ENCODE peak calls at places on chromosomes 11 and 22, in six cellular contexts. One of them, this sample, is unnamed.

GRCh38 chr11:10405858-10406592 is 49.0 kb upstream of the AMPD3 start:
- DNase-seq in CD8-positive, alpha-beta T cell: no peak
- DNase-seq in IMR-90: peak; percentile 92
- DNase-seq in cardiac muscle cell: peak; percentile 89
- DNase-seq in A549: peak; percentile 90
- DNase-seq in mucosa of descending colon: peak; percentile 70
- DNase-seq in this sample: peak; percentile 97

GRCh38 chr22:37312549-37313183 is 30.4 kb downstream of the CYTH4 start:
- DNase-seq in CD8-positive, alpha-beta T cell: no peak
- DNase-seq in IMR-90: no peak
- DNase-seq in cardiac muscle cell: no peak
- DNase-seq in A549: no peak
- DNase-seq in mucosa of descending colon: no peak
- DNase-seq in this sample: no peak

GRCh38 chr11:85813721-85814120 is 2.8 kb upstream of the SYTL2 start:
- DNase-seq in CD8-positive, alpha-beta T cell: no peak
- DNase-seq in IMR-90: no peak
- DNase-seq in cardiac muscle cell: no peak
- DNase-seq in A549: no peak
- DNase-seq in mucosa of descending colon: peak; percentile 82
- DNase-seq in this sample: no peak

GRCh38 chr11:63920126-63920869 is 3.3 kb upstream of the RCOR2 start:
- DNase-seq in CD8-positive, alpha-beta T cell: no peak
- DNase-seq in IMR-90: no peak
- DNase-seq in cardiac muscle cell: peak; percentile 80
- DNase-seq in A549: no peak
- DNase-seq in mucosa of descending colon: peak; percentile 85
- DNase-seq in this sample: no peak

GRCh38 chr11:120134106-120134930 is 3.6 kb downstream of the TRIM29 start:
- DNase-seq in CD8-positive, alpha-beta T cell: no peak
- DNase-seq in IMR-90: no peak
- DNase-seq in cardiac muscle cell: no peak
- DNase-seq in A549: no peak
- DNase-seq in mucosa of descending colon: peak; percentile 0
- DNase-seq in this sample: no peak

GRCh38 chr22:45246060-45246985 is 5.6 kb upstream of the KIAA0930 start:
- DNase-seq in CD8-positive, alpha-beta T cell: no peak
- DNase-seq in IMR-90: peak; percentile 99
- DNase-seq in cardiac muscle cell: no peak
- DNase-seq in A549: peak; percentile 97
- DNase-seq in mucosa of descending colon: peak; percentile 82
- DNase-seq in this sample: peak; percentile 90

GRCh38 chr22:33578752-33579151 is 341.5 kb downstream of the LARGE1 start:
- DNase-seq in CD8-positive, alpha-beta T cell: no peak
- DNase-seq in IMR-90: no peak
- DNase-seq in cardiac muscle cell: no peak
- DNase-seq in A549: no peak
- DNase-seq in mucosa of descending colon: no peak
- DNase-seq in this sample: no peak

GRCh38 chr11:115942043-115942442 is 437.8 kb upstream of the CADM1 start:
- DNase-seq in CD8-positive, alpha-beta T cell: no peak
- DNase-seq in IMR-90: no peak
- DNase-seq in cardiac muscle cell: no peak
- DNase-seq in A549: no peak
- DNase-seq in mucosa of descending colon: no peak
- DNase-seq in this sample: no peak

GRCh38 chr11:792873-793272 is 3.0 kb upstream of the CEND1 start:
- DNase-seq in CD8-positive, alpha-beta T cell: no peak
- DNase-seq in IMR-90: no peak
- DNase-seq in cardiac muscle cell: no peak
- DNase-seq in A549: no peak
- DNase-seq in mucosa of descending colon: no peak
- DNase-seq in this sample: no peak

GRCh38 chr11:66718320-66718971 is 10.6 kb downstream of the SPTBN2 start:
- DNase-seq in CD8-positive, alpha-beta T cell: no peak
- DNase-seq in IMR-90: no peak
- DNase-seq in cardiac muscle cell: peak; percentile 38
- DNase-seq in A549: no peak
- DNase-seq in mucosa of descending colon: peak; percentile 73
- DNase-seq in this sample: no peak

GRCh38 chr22:41820447-41820846 is 12.5 kb upstream of the SREBF2 start:
- DNase-seq in CD8-positive, alpha-beta T cell: no peak
- DNase-seq in IMR-90: no peak
- DNase-seq in cardiac muscle cell: no peak
- DNase-seq in A549: no peak
- DNase-seq in mucosa of descending colon: no peak
- DNase-seq in this sample: no peak

GRCh38 chr11:64990222-64990918 is 6.4 kb downstream of the BATF2 start:
- DNase-seq in CD8-positive, alpha-beta T cell: no peak
- DNase-seq in IMR-90: no peak
- DNase-seq in cardiac muscle cell: no peak
- DNase-seq in A549: no peak
- DNase-seq in mucosa of descending colon: no peak
- DNase-seq in this sample: no peak

GRCh38 chr11:119907934-119908760 is 179.1 kb upstream of the NECTIN1 start:
- DNase-seq in CD8-positive, alpha-beta T cell: no peak
- DNase-seq in IMR-90: no peak
- DNase-seq in cardiac muscle cell: no peak
- DNase-seq in A549: no peak
- DNase-seq in mucosa of descending colon: peak; percentile 50
- DNase-seq in this sample: no peak

GRCh38 chr11:103871923-103872551 is 164.4 kb upstream of the DDI1 start:
- DNase-seq in CD8-positive, alpha-beta T cell: no peak
- DNase-seq in IMR-90: no peak
- DNase-seq in cardiac muscle cell: no peak
- DNase-seq in A549: no peak
- DNase-seq in mucosa of descending colon: no peak
- DNase-seq in this sample: no peak

DNA sequence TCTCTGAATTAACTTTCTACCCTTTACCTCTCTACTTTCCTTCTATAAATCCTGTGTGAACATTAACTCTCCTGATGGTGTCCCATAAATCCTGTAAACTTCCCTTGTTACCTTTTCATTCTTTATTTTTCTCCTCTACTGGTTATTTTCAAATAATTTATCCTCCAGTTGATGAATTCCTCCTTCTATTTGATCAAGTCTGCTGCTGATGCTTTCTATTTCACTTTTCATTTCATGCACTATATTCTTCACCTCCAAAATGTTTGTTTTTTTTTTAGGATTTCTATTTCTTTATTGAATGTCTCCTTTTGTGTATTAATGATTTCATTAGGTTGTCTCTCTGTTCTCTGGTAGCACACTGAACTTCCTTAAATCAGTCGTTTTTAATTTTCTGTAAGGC is 68.6 kb downstream of the KCNQ1OT1 start:
- DNase-seq in CD8-positive, alpha-beta T cell: no peak
- DNase-seq in IMR-90: no peak
- DNase-seq in cardiac muscle cell: no peak
- DNase-seq in A549: no peak
- DNase-seq in mucosa of descending colon: no peak
- DNase-seq in this sample: no peak
- H3K9me3 ChIP-seq in CD8-positive, alpha-beta T cell: peaks cover 16% of the 10 kb centered on the region
- H3K9me3 ChIP-seq in IMR-90: peaks cover 30% of the 10 kb centered on the region
- H3K9me3 ChIP-seq in cardiac muscle cell: no peaks in the 10 kb centered on the region
- H3K9me3 ChIP-seq in A549: peaks cover 78% of the 10 kb centered on the region
- H3K9me3 ChIP-seq in mucosa of descending colon: peaks cover 50% of the 10 kb centered on the region
- H3K9me3 ChIP-seq in this sample: peaks cover 77% of the 10 kb centered on the region

DNA sequence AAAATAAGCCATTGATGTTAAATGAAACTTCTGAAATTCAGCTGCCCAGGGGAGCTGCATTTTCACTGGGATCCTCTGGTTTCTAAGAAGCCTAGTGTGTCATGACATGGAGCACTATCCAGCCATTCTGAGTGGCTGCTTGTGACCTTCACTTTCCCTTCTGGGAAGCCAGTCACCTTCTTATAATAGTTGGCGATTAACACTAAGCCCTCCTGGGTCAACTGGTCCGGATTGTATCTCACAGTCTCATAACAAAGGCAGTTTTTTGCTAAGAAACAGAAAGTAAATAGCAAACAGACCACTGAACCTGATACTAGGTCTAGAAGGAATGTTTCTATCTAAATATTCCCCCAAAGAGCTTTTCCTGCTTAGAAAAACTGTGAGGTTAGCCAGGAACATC is 7.9 kb downstream of the CSRP3 start:
- DNase-seq in CD8-positive, alpha-beta T cell: no peak
- DNase-seq in IMR-90: no peak
- DNase-seq in cardiac muscle cell: no peak
- DNase-seq in A549: no peak
- DNase-seq in mucosa of descending colon: no peak
- DNase-seq in this sample: no peak
- H3K4me1 ChIP-seq in CD8-positive, alpha-beta T cell: no peaks in the 10 kb centered on the region
- H3K4me1 ChIP-seq in IMR-90: no peaks in the 10 kb centered on the region
- H3K4me1 ChIP-seq in cardiac muscle cell: peaks cover 42% of the 10 kb centered on the region
- H3K4me1 ChIP-seq in A549: no peaks in the 10 kb centered on the region
- H3K4me1 ChIP-seq in mucosa of descending colon: no peaks in the 10 kb centered on the region
- H3K4me1 ChIP-seq in this sample: no peaks in the 10 kb centered on the region

GRCh38 chr11:46631676-46632075 is 14.3 kb downstream of the ATG13 start:
- DNase-seq in CD8-positive, alpha-beta T cell: no peak
- DNase-seq in IMR-90: no peak
- DNase-seq in cardiac muscle cell: no peak
- DNase-seq in A549: no peak
- DNase-seq in mucosa of descending colon: no peak
- DNase-seq in this sample: no peak

GRCh38 chr11:46632502-46632901 is 15.1 kb downstream of the ATG13 start:
- DNase-seq in CD8-positive, alpha-beta T cell: no peak
- DNase-seq in IMR-90: no peak
- DNase-seq in cardiac muscle cell: no peak
- DNase-seq in A549: no peak
- DNase-seq in mucosa of descending colon: no peak
- DNase-seq in this sample: no peak

GRCh38 chr11:46635557-46636139 is 18.3 kb downstream of the ATG13 start:
- DNase-seq in CD8-positive, alpha-beta T cell: no peak
- DNase-seq in IMR-90: no peak
- DNase-seq in cardiac muscle cell: no peak
- DNase-seq in A549: no peak
- DNase-seq in mucosa of descending colon: no peak
- DNase-seq in this sample: no peak

GRCh38 chr11:46630237-46630636 is 12.9 kb downstream of the ATG13 start:
- DNase-seq in CD8-positive, alpha-beta T cell: no peak
- DNase-seq in IMR-90: no peak
- DNase-seq in cardiac muscle cell: no peak
- DNase-seq in A549: no peak
- DNase-seq in mucosa of descending colon: no peak
- DNase-seq in this sample: no peak

GRCh38 chr11:46633291-46634217 is 16.2 kb downstream of the ATG13 start:
- DNase-seq in CD8-positive, alpha-beta T cell: no peak
- DNase-seq in IMR-90: no peak
- DNase-seq in cardiac muscle cell: no peak
- DNase-seq in A549: no peak
- DNase-seq in mucosa of descending colon: no peak
- DNase-seq in this sample: no peak
- H3K4me3 ChIP-seq in CD8-positive, alpha-beta T cell: no peak overlapping the region
- H3K4me3 ChIP-seq in IMR-90: no peak overlapping the region
- H3K4me3 ChIP-seq in cardiac muscle cell: no peak overlapping the region
- H3K4me3 ChIP-seq in A549: no peak overlapping the region
- H3K4me3 ChIP-seq in mucosa of descending colon: no peak overlapping the region
- H3K4me3 ChIP-seq in this sample: no peak overlapping the region

DNA sequence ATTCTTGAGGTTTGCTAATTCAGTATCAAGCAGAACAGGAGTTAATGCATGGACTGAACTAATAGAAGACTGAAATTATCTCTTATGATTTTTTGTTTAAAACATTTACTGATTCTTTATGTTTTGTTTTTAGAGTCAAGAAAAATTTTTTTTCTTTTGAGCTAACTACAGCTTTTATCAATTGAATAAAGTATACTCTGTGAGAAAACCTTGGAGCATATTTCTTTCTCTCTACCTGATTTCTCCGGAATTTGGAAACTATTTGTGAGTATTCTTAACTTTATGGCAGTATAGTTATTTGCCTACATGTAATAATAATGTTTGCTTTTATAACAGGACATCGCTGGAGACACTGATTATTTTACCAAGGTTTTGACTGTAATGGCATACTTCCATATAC is 18.1 kb upstream of the CRTAM start:
- DNase-seq in CD8-positive, alpha-beta T cell: no peak
- DNase-seq in IMR-90: no peak
- DNase-seq in cardiac muscle cell: no peak
- DNase-seq in A549: no peak
- DNase-seq in mucosa of descending colon: no peak
- DNase-seq in this sample: no peak
- H3K9me3 ChIP-seq in CD8-positive, alpha-beta T cell: no peaks in the 10 kb centered on the region
- H3K9me3 ChIP-seq in IMR-90: peaks cover 4% of the 10 kb centered on the region
- H3K9me3 ChIP-seq in cardiac muscle cell: no peaks in the 10 kb centered on the region
- H3K9me3 ChIP-seq in A549: no peaks in the 10 kb centered on the region
- H3K9me3 ChIP-seq in mucosa of descending colon: peaks cover 6% of the 10 kb centered on the region
- H3K9me3 ChIP-seq in this sample: no peaks in the 10 kb centered on the region

GRCh38 chr11:134637091-134638015 is 225.3 kb upstream of the B3GAT1 start:
- DNase-seq in CD8-positive, alpha-beta T cell: no peak
- DNase-seq in IMR-90: no peak
- DNase-seq in cardiac muscle cell: no peak
- DNase-seq in A549: no peak
- DNase-seq in mucosa of descending colon: no peak
- DNase-seq in this sample: no peak
- H3K4me1 ChIP-seq in CD8-positive, alpha-beta T cell: no peaks in the 10 kb centered on the region
- H3K4me1 ChIP-seq in IMR-90: no peaks in the 10 kb centered on the region
- H3K4me1 ChIP-seq in cardiac muscle cell: no peaks in the 10 kb centered on the region
- H3K4me1 ChIP-seq in A549: no peaks in the 10 kb centered on the region
- H3K4me1 ChIP-seq in mucosa of descending colon: no peaks in the 10 kb centered on the region
- H3K4me1 ChIP-seq in this sample: no peaks in the 10 kb centered on the region

GRCh38 chr11:107427569-107428180 is 29.9 kb downstream of the CWF19L2 start:
- DNase-seq in CD8-positive, alpha-beta T cell: no peak
- DNase-seq in IMR-90: no peak
- DNase-seq in cardiac muscle cell: no peak
- DNase-seq in A549: no peak
- DNase-seq in mucosa of descending colon: no peak
- DNase-seq in this sample: no peak
- H3K4me3 ChIP-seq in CD8-positive, alpha-beta T cell: no peak overlapping the region
- H3K4me3 ChIP-seq in IMR-90: no peak overlapping the region
- H3K4me3 ChIP-seq in cardiac muscle cell: no peak overlapping the region
- H3K4me3 ChIP-seq in A549: no peak overlapping the region
- H3K4me3 ChIP-seq in mucosa of descending colon: no peak overlapping the region
- H3K4me3 ChIP-seq in this sample: no peak overlapping the region

GRCh38 chr11:61793084-61793828 is 545 bp downstream of the FEN1 start:
- DNase-seq in CD8-positive, alpha-beta T cell: no peak
- DNase-seq in IMR-90: no peak
- DNase-seq in cardiac muscle cell: no peak
- DNase-seq in A549: peak; percentile 31
- DNase-seq in mucosa of descending colon: no peak
- DNase-seq in this sample: peak; percentile 35

GRCh38 chr11:61793829-61794204 is 1.1 kb downstream of the FEN1 start:
- DNase-seq in CD8-positive, alpha-beta T cell: no peak
- DNase-seq in IMR-90: no peak
- DNase-seq in cardiac muscle cell: no peak
- DNase-seq in A549: no peak
- DNase-seq in mucosa of descending colon: no peak
- DNase-seq in this sample: no peak

GRCh38 chr11:61792310-61793083 is at the start of the genes FEN1 and TMEM258:
- DNase-seq in CD8-positive, alpha-beta T cell: peak; percentile 77
- DNase-seq in IMR-90: peak; percentile 94
- DNase-seq in cardiac muscle cell: peak; percentile 92
- DNase-seq in A549: peak; percentile 95
- DNase-seq in mucosa of descending colon: peak; percentile 91
- DNase-seq in this sample: peak; percentile 94

GRCh38 chr11:61794579-61794978 is 1.9 kb downstream of the FEN1 start:
- DNase-seq in CD8-positive, alpha-beta T cell: no peak
- DNase-seq in IMR-90: no peak
- DNase-seq in cardiac muscle cell: no peak
- DNase-seq in A549: no peak
- DNase-seq in mucosa of descending colon: no peak
- DNase-seq in this sample: no peak

GRCh38 chr11:61791737-61792309 is 576 bp downstream of the TMEM258 start:
- DNase-seq in CD8-positive, alpha-beta T cell: no peak
- DNase-seq in IMR-90: peak; percentile 95
- DNase-seq in cardiac muscle cell: peak; percentile 84
- DNase-seq in A549: peak; percentile 80
- DNase-seq in mucosa of descending colon: peak; percentile 78
- DNase-seq in this sample: peak; percentile 97
- H3K9me3 ChIP-seq in CD8-positive, alpha-beta T cell: no peaks in the 10 kb centered on the region
- H3K9me3 ChIP-seq in IMR-90: no peaks in the 10 kb centered on the region
- H3K9me3 ChIP-seq in cardiac muscle cell: no peaks in the 10 kb centered on the region
- H3K9me3 ChIP-seq in A549: no peaks in the 10 kb centered on the region
- H3K9me3 ChIP-seq in mucosa of descending colon: no peaks in the 10 kb centered on the region
- H3K9me3 ChIP-seq in this sample: no peaks in the 10 kb centered on the region

GRCh38 chr11:47512701-47513100 is 40.2 kb downstream of the CELF1 start:
- DNase-seq in CD8-positive, alpha-beta T cell: no peak
- DNase-seq in IMR-90: no peak
- DNase-seq in cardiac muscle cell: peak; percentile 39
- DNase-seq in A549: no peak
- DNase-seq in mucosa of descending colon: no peak
- DNase-seq in this sample: peak; percentile 25
- H3K4me1 ChIP-seq in CD8-positive, alpha-beta T cell: peaks cover 62% of the 10 kb centered on the region
- H3K4me1 ChIP-seq in IMR-90: peaks cover 18% of the 10 kb centered on the region
- H3K4me1 ChIP-seq in cardiac muscle cell: peaks cover 26% of the 10 kb centered on the region
- H3K4me1 ChIP-seq in A549: peaks cover 94% of the 10 kb centered on the region
- H3K4me1 ChIP-seq in mucosa of descending colon: peaks cover 27% of the 10 kb centered on the region
- H3K4me1 ChIP-seq in this sample: peaks cover 81% of the 10 kb centered on the region

This sample was measured in adipocyte.